ENCODE peak calls at places on chromosome 9, in eight cellular contexts. Z is sigmoid colon, A is A549, I is right lobe of liver, V is tibial nerve, X is adrenal gland, Q is upper lobe of left lung, M is endothelial cell of umbilical vein. W is an unnamed sample.
A peak's percentile ranks its signal among the peaks of the same experiment; 100 is the strongest.

GRCh38 chr9:37968228-37968672 is 64.3 kb upstream of the SLC25A51 start:
- DNase-seq in M (peak; percentile 39), I (peak; percentile 31), A (peak; percentile 73), Q (no peak), V (no peak), Z (no peak), X (peak; percentile 90), W (no peak)

GRCh38 chr9:36749461-36749860 is 176.8 kb downstream of the MELK start:
- DNase-seq in V (no peak), Z (no peak), M (no peak), I (no peak), Q (no peak), X (no peak), A (no peak), W (no peak)

GRCh38 chr9:130482463-130482862 is 37.7 kb downstream of the ASS1 start:
- DNase-seq in M (no peak), X (no peak), I (no peak), V (no peak), Q (no peak), A (no peak), Z (no peak), W (no peak)

GRCh38 chr9:95285307-95285706 is 32.2 kb downstream of the FANCC start:
- DNase-seq in Q (no peak), X (no peak), I (no peak), M (no peak), Z (no peak), A (no peak), V (no peak), W (no peak)

GRCh38 chr9:121998513-121999049 is 94.5 kb downstream of the TTLL11 start:
- DNase-seq in Z (no peak), M (no peak), X (no peak), I (no peak), V (no peak), A (no peak), Q (no peak), W (no peak)

GRCh38 chr9:81083062-81083461 is 606.3 kb downstream of the TLE1 start:
- DNase-seq in V (no peak), M (no peak), Z (peak; percentile 63), A (peak; percentile 14), Q (no peak), I (no peak), X (peak; percentile 14), W (no peak)

GRCh38 chr9:135391759-135392158 is 87.8 kb upstream of the PPP1R26 start:
- DNase-seq in A (no peak), V (no peak), X (no peak), Q (no peak), I (no peak), Z (no peak), M (no peak), W (no peak)

GRCh38 chr9:28792736-28793135 is 1219.5 kb upstream of the C9orf72 start:
- DNase-seq in I (no peak), V (no peak), A (no peak), Q (no peak), Z (no peak), X (no peak), M (no peak), W (no peak)

GRCh38 chr9:87673446-87674109 is 52.3 kb upstream of the CTSL start:
- DNase-seq in Q (no peak), M (no peak), Z (no peak), A (no peak), X (no peak), I (no peak), V (no peak), W (no peak)

GRCh38 chr9:13109781-13110180 is 169.7 kb downstream of the MPDZ start:
- DNase-seq in M (no peak), A (no peak), I (no peak), Z (no peak), Q (no peak), V (no peak), X (no peak), W (no peak)

GRCh38 chr9:96080364-96080763 is 204.9 kb downstream of the ERCC6L2 start:
- DNase-seq in V (no peak), A (peak; percentile 93), M (no peak), Z (peak; percentile 76), I (no peak), X (no peak), Q (peak; percentile 37), W (no peak)

GRCh38 chr9:76905984-76906861 is at the start of gene PRUNE2:
- DNase-seq in M (peak; percentile 66), I (peak; percentile 20), Z (peak; percentile 94), X (peak; percentile 71), V (no peak), Q (peak; percentile 70), A (peak; percentile 39), W (peak; percentile 65)
- TF ChIP-seq POLR2A in M (no peak), I (no peak), Z (peak; percentile 98), X (peak; percentile 50), V (peak; percentile 20), Q (no peak), A (no peak), W (no peak)

GRCh38 chr9:5848372-5848882 is 15.5 kb upstream of the ERMP1 start:
- DNase-seq in I (no peak), X (no peak), Q (no peak), V (no peak), A (no peak), M (no peak), Z (no peak), W (no peak)
- H3K4me1 ChIP-seq in I (no peaks in the 10 kb centered on the region), X (peaks cover 18% of the 10 kb centered on the region), Q (peaks cover 12% of the 10 kb centered on the region), V (peaks cover 13% of the 10 kb centered on the region), A (peaks cover 40% of the 10 kb centered on the region), M (peaks cover 19% of the 10 kb centered on the region), Z (no peaks in the 10 kb centered on the region), W (no peaks in the 10 kb centered on the region)

DNA sequence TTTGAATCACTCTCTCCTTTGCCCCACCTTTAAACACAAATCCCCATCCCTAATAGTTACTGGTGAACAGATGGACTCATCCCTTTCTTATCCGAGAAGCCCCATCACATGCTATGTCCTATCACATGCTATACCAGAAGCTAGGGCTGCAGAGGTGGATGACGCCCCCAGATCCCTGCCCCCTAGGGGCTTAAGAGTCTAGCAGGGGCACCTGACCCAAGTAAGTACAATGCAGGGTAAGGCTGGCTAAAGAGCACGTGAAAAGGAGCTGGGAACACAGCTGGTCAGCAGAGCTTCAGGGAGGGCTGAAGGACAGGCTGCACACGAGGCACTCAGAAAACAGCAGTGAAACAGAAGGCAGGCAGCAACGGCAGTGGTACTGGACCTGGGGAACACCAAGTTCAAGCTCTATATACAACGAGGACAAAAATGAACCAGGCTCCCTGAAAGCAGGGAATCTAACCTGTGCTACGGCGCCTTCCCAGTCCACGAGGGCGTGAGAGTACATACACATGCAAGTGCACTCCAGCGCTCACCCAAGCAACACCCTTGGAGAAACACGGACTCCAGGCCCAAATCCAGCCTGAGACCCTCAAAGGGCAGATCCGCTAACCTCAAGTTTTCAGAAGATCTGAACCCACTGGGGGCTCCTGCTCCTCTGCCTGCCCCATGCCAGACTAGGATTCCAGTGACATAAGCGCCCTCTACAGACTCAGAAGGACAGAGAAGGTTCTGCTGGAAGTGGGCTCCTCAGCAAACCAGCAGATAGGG is 57.5 kb downstream of the PSMB7 start:
- DNase-seq in Z (no peak), Q (peak; percentile 17), A (no peak), I (no peak), V (no peak), M (no peak), X (peak; percentile 11), W (no peak)
- TF ChIP-seq POLR2A in Z (no peak), Q (no peak), A (no peak), I (no peak), V (no peak), M (peak; percentile 34), X (no peak), W (no peak)

DNA sequence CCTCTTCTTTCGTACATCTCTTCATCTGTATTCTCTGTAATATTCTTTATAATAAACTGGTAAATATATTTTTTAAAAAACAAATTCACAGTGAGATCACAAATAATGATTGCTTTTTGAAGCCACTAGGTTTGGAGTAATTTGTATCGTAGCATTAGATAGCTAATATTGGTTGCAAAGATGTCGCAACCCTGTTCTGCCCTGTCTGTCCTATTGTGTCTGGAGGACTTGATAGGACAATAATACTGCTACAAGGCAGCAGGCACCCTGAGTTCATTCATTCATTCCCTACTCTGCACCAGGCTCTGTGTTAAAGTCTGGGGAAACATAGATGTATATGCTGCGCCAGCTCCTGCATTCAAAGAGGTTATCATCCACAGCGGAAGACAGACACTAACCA is 206.7 kb upstream of the KLF4 start:
- DNase-seq in M (no peak), Z (no peak), X (no peak), A (no peak), Q (no peak), I (no peak), V (no peak), W (no peak)
- H3K4me1 ChIP-seq in M (no peaks in the 10 kb centered on the region), Z (no peaks in the 10 kb centered on the region), X (no peaks in the 10 kb centered on the region), A (no peaks in the 10 kb centered on the region), Q (peaks cover 2% of the 10 kb centered on the region), I (no peaks in the 10 kb centered on the region), V (no peaks in the 10 kb centered on the region), W (no peaks in the 10 kb centered on the region)

DNA sequence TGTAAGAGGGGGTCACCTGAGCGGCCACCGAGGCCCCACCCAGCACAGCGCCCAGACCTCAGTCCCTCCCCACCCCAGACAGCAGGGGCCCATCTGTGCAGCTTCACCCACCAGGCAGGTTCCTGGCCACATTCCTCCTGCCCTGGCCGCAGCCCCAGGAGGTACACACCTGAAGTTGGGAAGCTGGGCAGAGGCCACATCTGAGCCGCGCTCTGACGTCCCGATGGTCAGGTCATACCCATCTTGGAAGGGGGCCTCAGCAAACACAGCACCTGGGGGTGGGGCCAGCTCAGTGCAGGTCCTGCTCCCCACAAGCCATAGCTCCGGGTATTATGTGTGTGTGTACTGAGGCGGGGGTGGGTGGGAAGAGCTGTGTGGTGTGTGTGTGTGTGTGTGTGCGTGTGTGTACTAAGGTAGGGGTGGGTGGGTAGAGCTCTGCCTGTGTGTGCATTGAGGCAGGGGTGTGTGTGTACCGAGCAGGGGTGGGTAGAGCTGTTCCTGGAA is 5.6 kb downstream of the SPOUT1 start:
- DNase-seq in X (no peak), V (no peak), Z (no peak), I (peak; percentile 56), M (no peak), Q (no peak), A (no peak), W (no peak)
- TF ChIP-seq POLR2A in X (no peak), V (no peak), Z (no peak), I (no peak), M (no peak), Q (no peak), A (no peak), W (no peak)

DNA sequence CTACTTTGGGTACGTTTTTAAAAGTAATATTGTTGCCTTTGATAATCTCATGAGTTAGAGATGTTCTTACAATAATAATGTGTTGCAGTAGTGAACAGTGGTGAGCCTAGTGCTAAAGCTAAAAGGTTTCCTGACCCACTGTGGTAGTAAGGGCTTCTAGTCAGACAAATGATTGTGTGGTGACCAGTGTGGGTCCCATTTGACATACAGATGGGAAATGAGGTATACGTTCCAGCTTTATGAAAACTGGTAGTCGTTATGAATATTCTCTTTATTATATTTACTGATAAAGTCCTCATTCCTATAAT is 1.8 kb upstream of the RFX3 start:
- DNase-seq in M (no peak), X (no peak), Z (no peak), V (no peak), I (no peak), A (no peak), Q (no peak), W (no peak)
- H3K4me1 ChIP-seq in M (peaks cover 16% of the 10 kb centered on the region), X (peaks cover 25% of the 10 kb centered on the region), Z (peaks cover 28% of the 10 kb centered on the region), V (peaks cover 43% of the 10 kb centered on the region), I (peaks cover 8% of the 10 kb centered on the region), A (peaks cover 20% of the 10 kb centered on the region), Q (peaks cover 25% of the 10 kb centered on the region), W (peaks cover 22% of the 10 kb centered on the region)

W was measured in heart left ventricle.